ENCODE peak calls at places on chromosomes 16 and 17, in seven cellular contexts. C is GM13977; Z is AG04450; Y is CD8-positive, alpha-beta T cell; W is fibroblast of pulmonary artery; L is psoas muscle; O is bronchial epithelial cell. D is an unnamed sample.

GRCh38 chr16:48864055-48864454 is 254.1 kb upstream of the N4BP1 start:
- DNase-seq in O (no peak), C (no peak), Z (no peak), L (no peak), Y (no peak), W (no peak), D (no peak)

GRCh38 chr16:68367891-68368601 is 57.2 kb downstream of the PRMT7 start:
- DNase-seq in Y (no peak), C (no peak), Z (no peak), W (no peak), L (no peak), O (no peak), D (no peak)

GRCh38 chr17:72053069-72053846 is 67.6 kb upstream of the SOX9 start:
- DNase-seq in C (no peak), Z (no peak), L (no peak), O (no peak), W (no peak), Y (no peak), D (no peak)

GRCh38 chr17:80892019-80892855 is 99.4 kb upstream of the CHMP6 start:
- DNase-seq in Y (peak; percentile 74), L (peak; percentile 92), Z (peak; percentile 94), O (peak; percentile 98), W (peak; percentile 99), C (peak; percentile 94), D (peak; percentile 90)

GRCh38 chr16:63933841-63934240 is 1188.0 kb downstream of the CDH11 start:
- DNase-seq in W (no peak), O (no peak), C (no peak), Y (no peak), Z (no peak), L (no peak), D (no peak)

GRCh38 chr17:73474370-73474988 is 162.7 kb upstream of the CDC42EP4 start:
- DNase-seq in W (peak; percentile 79), L (peak; percentile 72), O (peak; percentile 80), Y (no peak), Z (no peak), C (no peak), D (no peak)

GRCh38 chr17:56172517-56172982 is 19.3 kb downstream of the ANKFN1 start:
- DNase-seq in Z (no peak), C (no peak), Y (no peak), O (no peak), W (no peak), L (peak; percentile 92), D (no peak)

GRCh38 chr16:82631701-82632685 is 5.2 kb downstream of the CDH13 start:
- DNase-seq in C (no peak), Y (no peak), L (peak; percentile 85), O (peak; percentile 78), W (no peak), Z (no peak), D (no peak)

GRCh38 chr17:2755941-2756724 is 6.7 kb upstream of the CCDC92B start:
- DNase-seq in L (no peak), Z (no peak), Y (no peak), C (no peak), O (no peak), W (no peak), D (no peak)

GRCh38 chr17:72467841-72468653 is 347.2 kb downstream of the SOX9 start:
- DNase-seq in O (peak; percentile 96), Y (no peak), W (peak; percentile 70), C (no peak), L (peak; percentile 66), Z (no peak), D (no peak)

GRCh38 chr16:73232555-73233422 is 184.9 kb upstream of the ZFHX3 start:
- DNase-seq in L (no peak), C (no peak), O (no peak), W (peak; percentile 99), Y (no peak), Z (peak; percentile 97), D (no peak)

GRCh38 chr16:28839004-28839639 is 7.0 kb downstream of the TUFM start:
- DNase-seq in O (no peak), C (no peak), L (no peak), Y (no peak), Z (no peak), W (no peak), D (no peak)

GRCh38 chr16:35626051-35626450 is 2166.6 kb downstream of the TP53TG3F start:
- DNase-seq in O (no peak), Y (no peak), L (no peak), Z (no peak), W (no peak), C (no peak), D (no peak)

GRCh38 chr17:40320771-40321501 is 12.0 kb downstream of the RARA start:
- DNase-seq in W (peak; percentile 57), Z (no peak), L (peak; percentile 86), C (no peak), Y (no peak), O (no peak), D (no peak)

GRCh38 chr16:66223176-66223780 is 143.2 kb upstream of the CDH5 start:
- DNase-seq in Z (no peak), W (peak; percentile 75), C (no peak), Y (no peak), L (no peak), O (peak; percentile 28), D (no peak)

GRCh38 chr17:57735707-57736106 is 9.4 kb downstream of the CCDC182 start:
- DNase-seq in O (peak; percentile 7), L (no peak), Z (no peak), Y (no peak), W (no peak), C (peak; percentile 31), D (no peak)

GRCh38 chr16:88589441-88589840 is 19.2 kb downstream of the ZC3H18 start:
- DNase-seq in C (no peak), O (no peak), Y (no peak), W (no peak), L (peak; percentile 1), Z (no peak), D (no peak)

GRCh38 chr17:76408037-76408849 is 23.8 kb downstream of the SPHK1 start:
- DNase-seq in C (peak; percentile 78), W (peak; percentile 60), Y (peak; percentile 80), Z (no peak), L (peak; percentile 76), O (peak; percentile 56), D (peak; percentile 79)

GRCh38 chr16:19884611-19885455 is at the start of gene GPRC5B:
- DNase-seq in Y (peak; percentile 67), O (peak; percentile 8), Z (no peak), W (peak; percentile 46), C (peak; percentile 74), L (peak; percentile 82), D (peak; percentile 61)

GRCh38 chr16:64952177-64952576 is 169.7 kb downstream of the CDH11 start:
- DNase-seq in O (peak; percentile 32), W (peak; percentile 80), Y (no peak), C (no peak), Z (peak; percentile 75), L (no peak), D (no peak)

GRCh38 chr17:82148011-82148410 is 50.0 kb upstream of the FASN start:
- DNase-seq in Z (no peak), C (no peak), L (no peak), W (no peak), O (no peak), Y (no peak), D (no peak)

DNA sequence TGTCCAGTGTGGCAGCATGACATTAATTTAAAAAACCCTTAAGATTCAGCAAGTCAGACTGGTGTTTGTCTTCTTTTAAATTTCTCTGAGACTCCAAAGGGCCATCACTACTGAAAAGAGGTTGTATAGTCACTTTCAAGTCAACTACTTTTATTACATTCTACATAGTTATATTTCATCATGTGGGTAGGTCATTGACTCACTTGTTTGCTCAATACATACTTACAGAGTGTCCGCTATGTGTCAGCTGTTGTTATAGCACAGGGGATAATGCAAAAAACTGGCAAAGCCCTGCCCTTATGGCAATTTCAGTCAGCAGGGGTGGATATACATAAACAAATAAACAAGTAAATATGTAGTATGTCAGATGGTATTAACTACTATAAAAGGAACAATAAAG is 2.5 kb upstream of the MYH4 start:
- DNase-seq in L (no peak), C (no peak), W (peak; percentile 9), Z (no peak), O (peak; percentile 18), Y (no peak), D (no peak)
- TF ChIP-seq CTCF in L (no peak), C (no peak), W (no peak), Z (no peak), O (no peak), Y (no peak), D (no peak)

GRCh38 chr17:51585514-51586104 is 325.3 kb downstream of the UTP18 start:
- DNase-seq in Z (no peak), C (no peak), Y (no peak), L (no peak), W (no peak), O (peak; percentile 17), D (no peak)
- TF ChIP-seq CTCF in Z (no peak), C (peak; percentile 38), Y (no peak), L (peak; percentile 54), W (no peak), O (peak; percentile 56), D (no peak)

GRCh38 chr17:43918026-43918389 is 10.7 kb upstream of the MPP2 start:
- DNase-seq in Z (no peak), L (no peak), C (no peak), Y (no peak), O (no peak), W (no peak), D (no peak)

GRCh38 chr17:43917016-43917347 is 9.6 kb upstream of the MPP2 start:
- DNase-seq in Y (no peak), C (peak; percentile 33), L (peak; percentile 0), Z (no peak), W (no peak), O (no peak), D (no peak)

GRCh38 chr17:43915561-43915960 is 8.2 kb upstream of the MPP2 start:
- DNase-seq in Y (no peak), O (no peak), C (no peak), W (no peak), Z (no peak), L (no peak), D (no peak)

GRCh38 chr17:43916385-43916784 is 9.0 kb upstream of the MPP2 start:
- DNase-seq in C (no peak), O (no peak), Z (no peak), W (no peak), Y (no peak), L (no peak), D (no peak)

DNA sequence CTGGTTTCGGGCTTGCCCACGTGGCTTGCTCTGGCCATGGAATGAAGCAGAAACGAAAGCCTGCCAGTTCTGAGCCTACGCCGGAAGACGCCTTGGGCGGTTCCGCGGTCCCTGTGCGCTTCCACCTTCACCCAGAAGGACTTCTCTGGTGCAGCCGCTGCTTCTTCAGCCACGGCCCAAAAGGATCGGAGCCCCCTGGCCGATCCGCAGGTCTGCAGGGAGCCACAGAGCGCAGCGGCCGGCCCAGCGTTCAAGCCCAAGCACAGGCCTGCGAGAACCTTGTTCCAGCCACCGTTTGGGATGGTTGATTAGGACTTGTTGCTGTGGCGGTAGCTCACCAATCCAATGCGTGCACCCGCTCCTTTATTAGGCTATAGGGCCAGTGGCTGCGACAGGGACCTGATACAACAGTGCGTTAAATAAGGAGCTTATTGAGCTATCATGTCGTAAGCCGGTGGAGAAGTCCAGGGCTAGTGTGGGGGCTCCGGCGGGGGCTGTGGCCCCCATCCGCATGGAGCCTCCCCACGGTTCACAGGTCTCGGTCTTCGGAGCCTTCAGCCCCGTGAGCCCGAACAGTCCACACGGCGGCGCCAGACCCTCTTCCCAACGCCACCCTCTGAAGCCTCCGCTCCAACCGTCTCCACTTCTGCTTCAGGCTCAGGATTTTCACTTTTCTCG is 10.2 kb upstream of the MPP2 start:
- DNase-seq in Z (no peak), C (peak; percentile 58), L (peak; percentile 64), Y (peak; percentile 74), O (peak; percentile 22), W (peak; percentile 42), D (peak; percentile 57)
- TF ChIP-seq CTCF in Z (peak; percentile 56), C (peak; percentile 56), L (peak; percentile 38), Y (peak; percentile 33), O (peak; percentile 74), W (peak; percentile 60), D (peak; percentile 39)

GRCh38 chr17:16241906-16242399 is 24.9 kb downstream of the PIGL start:
- DNase-seq in O (no peak), W (no peak), Y (no peak), C (no peak), Z (no peak), L (no peak), D (no peak)
- TF ChIP-seq CTCF in O (no peak), W (no peak), Y (no peak), C (no peak), Z (no peak), L (no peak), D (no peak)

D was measured in GM10248.